ENCODE peak calls at places on chromosomes 3 and 15, in ten cellular contexts. I is cardiac septum; G is pancreas; N is esophagus squamous epithelium; J is stimulated activated effector memory CD8-positive, alpha-beta T cell treated with anti-CD3 and anti-CD28 coated beads, Interleukin-12 subunit alpha, Interleukin-12 subunit beta, amount 100 ng/mL, for 72 hours; D is chondrocyte; V is anterior cingulate cortex; Z is MV-4-11; X is activated CD8-positive, alpha-beta memory T cell treated with anti-CD3 and anti-CD28 coated beads for 24 hours; L is activated CD8-positive, alpha-beta T cell treated with anti-CD3 and anti-CD28 coated beads for 36 hours. Q is an unnamed sample.
A peak's percentile ranks its signal among the peaks of the same experiment; 100 is the strongest.

GRCh38 chr3:133574260-133574881 is 885 bp downstream of the CDV3 start:
- DNase-seq in D (no peak), L (peak; percentile 85), Z (no peak), X (peak; percentile 90), J (peak; percentile 77), V (no peak), N (no peak), G (peak; percentile 87), I (peak; percentile 83), Q (peak; percentile 85)

GRCh38 chr15:40043927-40044716 is 5.1 kb upstream of the SRP14 start:
- DNase-seq in G (no peak), X (no peak), J (no peak), D (no peak), Z (no peak), V (no peak), I (no peak), L (no peak), N (no peak), Q (no peak)

GRCh38 chr3:50423543-50423942 is 64.2 kb upstream of the TMEM115 start:
- DNase-seq in I (no peak), V (no peak), L (no peak), D (no peak), J (no peak), Z (no peak), G (no peak), N (no peak), X (no peak), Q (no peak)

GRCh38 chr3:124268355-124268754 is 276.4 kb upstream of the ROPN1 start:
- DNase-seq in G (no peak), L (no peak), N (no peak), I (no peak), D (no peak), J (no peak), Z (no peak), V (no peak), X (no peak), Q (no peak)

GRCh38 chr15:58374147-58374546 is 57.6 kb upstream of the LIPC start:
- DNase-seq in G (no peak), J (no peak), I (no peak), X (no peak), V (no peak), D (no peak), N (no peak), Z (no peak), L (no peak), Q (no peak)

GRCh38 chr15:84749111-84749991 is 959 bp downstream of the ZNF592 start:
- DNase-seq in N (no peak), Z (peak; percentile 56), I (peak; percentile 77), L (peak; percentile 76), J (peak; percentile 21), X (peak; percentile 74), G (peak; percentile 63), V (peak; percentile 29), D (no peak), Q (no peak)

GRCh38 chr15:78263351-78263781 is 996 bp upstream of the DNAJA4 start:
- DNase-seq in N (no peak), G (no peak), X (no peak), Z (no peak), V (no peak), D (no peak), I (peak; percentile 29), L (no peak), J (no peak), Q (no peak)

GRCh38 chr3:175258763-175259162 is 399.6 kb downstream of the NAALADL2 start:
- DNase-seq in J (no peak), Z (no peak), V (no peak), N (no peak), G (no peak), X (no peak), D (no peak), I (no peak), L (no peak), Q (no peak)

GRCh38 chr15:65577129-65577996 is 33.6 kb downstream of the INTS14 start:
- DNase-seq in Z (peak; percentile 55), G (no peak), J (no peak), I (no peak), V (no peak), N (no peak), X (no peak), L (no peak), D (no peak), Q (no peak)

GRCh38 chr15:44654858-44655257 is 8.6 kb downstream of the SPG11 start:
- DNase-seq in Z (peak; percentile 34), L (no peak), J (no peak), N (no peak), V (no peak), I (no peak), D (no peak), G (no peak), X (no peak), Q (no peak)

GRCh38 chr15:63396546-63396939 is 14.9 kb upstream of the CA12 start:
- DNase-seq in Z (no peak), N (no peak), J (no peak), X (no peak), V (no peak), D (no peak), L (no peak), G (no peak), I (no peak), Q (no peak)

GRCh38 chr3:105791134-105791533 is 77.7 kb downstream of the CBLB start:
- DNase-seq in J (no peak), N (no peak), L (no peak), D (no peak), I (no peak), X (no peak), V (no peak), Z (no peak), G (no peak), Q (no peak)

GRCh38 chr3:57709559-57709958 is 16.7 kb upstream of the DENND6A start:
- DNase-seq in I (no peak), V (no peak), X (no peak), Z (no peak), N (no peak), L (no peak), D (no peak), J (no peak), G (no peak), Q (no peak)